ENCODE peak calls at places on chromosomes 13 and 19, in four cellular contexts. L, J, C and Q are unnamed samples.

GRCh38 chr19:54390942-54391577 is 24.2 kb upstream of the TTYH1 start:
- DNase-seq in L (peak; percentile 60), J (no peak), C (peak; percentile 52), Q (peak; percentile 57)

GRCh38 chr19:45153339-45154063 is 7.3 kb downstream of the NKPD1 start:
- DNase-seq in L (peak; percentile 48), J (no peak), C (peak; percentile 87), Q (peak; percentile 34)

GRCh38 chr13:31111136-31111535 is 50.6 kb downstream of the HSPH1 start:
- DNase-seq in L (peak; percentile 65), J (no peak), C (no peak), Q (no peak)

GRCh38 chr13:111973186-111974064 is 93.5 kb upstream of the SOX1 start:
- DNase-seq in L (no peak), J (no peak), C (no peak), Q (no peak)

GRCh38 chr13:83907196-83907989 is 25.1 kb upstream of the SLITRK1 start:
- DNase-seq in L (no peak), J (no peak), C (no peak), Q (no peak)

GRCh38 chr13:49641810-49642291 is 13.5 kb downstream of the ARL11 start:
- DNase-seq in L (peak; percentile 88), J (no peak), C (peak; percentile 37), Q (no peak)

GRCh38 chr13:107458269-107458668 is 757.1 kb downstream of the LIG4 start:
- DNase-seq in L (no peak), J (no peak), C (no peak), Q (no peak)

GRCh38 chr13:37899753-37900152 is 30.2 kb upstream of the TRPC4 start:
- DNase-seq in L (no peak), J (no peak), C (no peak), Q (no peak)

GRCh38 chr13:28623782-28624706 is 34.9 kb upstream of the POMP start:
- DNase-seq in L (peak; percentile 40), J (no peak), C (no peak), Q (no peak)

GRCh38 chr19:12646551-12646950 is 20.0 kb downstream of the MAN2B1 start:
- DNase-seq in L (no peak), J (no peak), C (no peak), Q (no peak)

GRCh38 chr13:20161275-20161950 is 561 bp upstream of the GJA3 start:
- DNase-seq in L (no peak), J (no peak), C (no peak), Q (no peak)

GRCh38 chr13:102267191-102267590 is 134.7 kb downstream of the FGF14 start:
- DNase-seq in L (peak; percentile 17), J (no peak), C (no peak), Q (no peak)

DNA sequence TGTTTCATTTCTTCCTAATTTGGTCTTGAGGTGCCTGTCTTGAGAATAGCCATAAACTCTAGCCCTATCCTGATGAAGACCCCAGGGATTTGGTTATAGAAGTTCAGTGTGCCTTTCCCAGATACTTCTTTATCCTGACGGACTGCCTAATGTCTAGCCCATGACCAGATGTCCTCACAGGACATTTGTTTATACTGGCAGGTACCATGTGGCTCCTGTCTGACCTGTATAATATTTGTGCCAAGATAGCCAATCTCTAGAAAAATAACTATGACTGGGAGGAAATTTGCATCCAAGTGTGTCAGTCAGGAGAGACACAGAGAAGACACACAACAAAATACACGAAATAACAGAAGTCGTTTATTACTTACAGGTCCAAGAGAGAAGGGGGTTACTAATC is 69.2 kb upstream of the MIR17HG start:
- DNase-seq in L (no peak), J (no peak), C (no peak), Q (no peak)
- TF ChIP-seq FOS in L (no peak), J (no peak), C (no peak), Q (no peak)

DNA sequence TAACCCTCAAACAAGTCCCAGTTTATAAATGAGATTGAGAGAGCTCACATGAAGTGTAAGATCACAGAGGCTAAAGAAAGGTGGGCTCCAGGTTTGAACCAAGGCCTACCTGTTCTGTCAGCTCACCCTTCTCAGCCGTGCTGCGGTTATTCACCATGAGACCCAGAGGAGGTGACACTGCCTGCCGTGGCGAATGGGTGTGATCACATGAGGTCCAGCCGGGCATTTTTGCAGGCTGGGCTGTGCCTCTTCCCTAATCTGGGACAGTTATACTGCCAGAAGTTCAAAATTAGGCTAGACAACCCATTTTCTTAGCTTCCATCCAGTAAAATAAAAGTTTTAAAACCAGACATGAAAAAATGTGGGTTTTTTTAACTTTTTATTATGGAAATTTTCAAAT is 146.8 kb downstream of the FOXO1 start:
- DNase-seq in L (no peak), J (no peak), C (no peak), Q (no peak)
- TF ChIP-seq FOS in L (no peak), J (no peak), C (no peak), Q (no peak)

DNA sequence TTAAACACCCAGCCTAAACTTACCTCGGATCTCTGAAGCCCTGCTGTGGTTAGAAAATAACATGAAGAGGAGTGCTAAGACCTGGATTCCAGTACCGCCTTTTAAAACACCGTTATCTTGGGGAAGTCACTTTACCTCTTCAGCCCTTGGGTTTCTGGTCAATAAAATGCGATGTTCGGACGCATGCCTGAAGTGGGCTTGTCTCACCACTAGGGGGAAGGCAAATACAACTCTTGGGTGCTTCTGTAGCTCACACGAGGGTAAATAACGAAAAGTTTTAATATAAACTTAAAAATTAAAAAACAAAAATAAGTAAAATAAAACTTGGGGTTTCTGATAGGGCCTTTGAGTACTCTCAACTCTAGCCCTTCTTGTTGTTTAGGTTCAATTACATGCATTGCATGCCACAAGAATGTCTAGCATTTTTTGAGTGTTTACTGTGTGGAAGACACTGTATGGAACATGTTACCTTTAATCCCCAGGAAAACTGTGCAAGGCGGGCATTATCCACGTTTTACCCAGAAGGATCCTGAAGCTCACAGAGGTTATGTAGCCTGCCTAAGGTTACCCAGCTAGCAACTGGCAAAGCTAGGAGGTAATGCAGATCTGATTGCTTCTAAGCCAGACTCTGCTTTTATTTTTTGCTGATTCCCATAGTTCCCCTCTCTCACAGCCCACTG is 240.4 kb downstream of the LMO7 start:
- DNase-seq in L (peak; percentile 73), J (peak; percentile 23), C (peak; percentile 52), Q (peak; percentile 74)
- TF ChIP-seq FOS in L (no peak), J (no peak), C (no peak), Q (no peak)

DNA sequence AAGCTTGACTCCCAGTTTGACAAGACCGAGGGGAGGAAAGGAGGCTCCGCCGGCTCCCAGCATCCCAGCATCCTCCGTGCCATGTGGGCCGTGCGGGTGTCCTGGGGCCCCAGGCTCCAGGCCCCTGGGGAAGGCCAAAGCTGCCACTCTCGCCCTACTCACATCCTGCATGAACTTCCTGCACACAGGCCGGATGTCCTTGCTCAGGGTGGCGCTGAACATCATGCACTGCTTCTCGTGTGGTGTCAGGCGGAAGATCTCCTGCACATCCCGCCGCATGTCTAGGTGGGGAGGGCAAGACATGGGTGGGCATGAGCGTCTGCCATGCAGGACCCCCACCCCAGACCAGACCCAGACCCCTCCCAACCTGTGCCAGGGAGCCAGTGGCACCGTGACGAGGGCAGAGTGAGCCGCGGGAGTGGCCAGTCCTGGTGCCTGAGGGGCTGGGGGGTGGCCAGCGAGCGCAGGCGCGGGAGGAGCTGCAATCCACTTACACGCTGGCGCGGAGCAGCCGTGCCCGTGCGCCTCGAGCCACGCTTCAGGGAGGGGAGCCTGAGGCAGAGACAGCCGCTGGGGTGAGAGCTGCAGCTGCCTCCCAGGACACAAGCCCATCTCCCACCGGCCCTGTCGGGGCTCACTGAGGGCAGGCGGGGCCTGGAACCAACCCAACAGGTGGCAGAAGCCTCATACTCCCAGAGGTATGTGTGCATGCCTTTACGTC is 8.9 kb downstream of the DDX39A start:
- DNase-seq in L (no peak), J (no peak), C (peak; percentile 8), Q (no peak)
- TF ChIP-seq FOS in L (no peak), J (no peak), C (no peak), Q (no peak)

DNA sequence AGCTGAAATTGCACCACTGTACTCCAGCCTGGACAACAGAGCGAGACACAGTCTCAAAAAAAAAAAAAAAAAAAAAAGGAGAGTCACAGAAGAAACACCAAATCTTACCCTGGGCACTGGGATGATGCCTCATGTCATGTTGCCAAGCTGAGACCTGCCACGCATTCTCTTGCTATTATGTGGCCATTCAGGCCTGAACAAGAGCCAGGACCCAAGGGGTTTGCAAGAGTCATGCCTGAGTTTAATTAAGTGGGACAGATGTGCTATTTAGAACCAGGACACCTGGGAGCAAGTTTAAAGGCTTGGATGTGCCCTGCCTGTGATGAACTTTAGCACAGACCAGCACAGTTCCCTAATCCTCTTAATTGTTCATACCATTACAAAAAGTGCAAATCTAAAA is 9.8 kb downstream of the PNMA8A start:
- DNase-seq in L (no peak), J (no peak), C (no peak), Q (no peak)
- TF ChIP-seq FOS in L (no peak), J (no peak), C (no peak), Q (no peak)

GRCh38 chr13:24267283-24267682 is 42.1 kb upstream of the C1QTNF9 start:
- DNase-seq in L (no peak), J (peak; percentile 30), C (no peak), Q (no peak)
- TF ChIP-seq FOS in L (no peak), J (no peak), C (no peak), Q (no peak)